ENCODE peak calls at places on chromosomes 2 and 18, in seven cellular contexts. One of them, this sample, is unnamed.

GRCh38 chr2:56132138-56132537 is 51.7 kb upstream of the CCDC85A start:
- DNase-seq in CD8-positive, alpha-beta T cell: no peak
- DNase-seq in endothelial cell: no peak
- DNase-seq in GM20000: peak; percentile 17
- DNase-seq in astrocyte of the spinal cord: peak; percentile 52
- DNase-seq in GM12865: peak; percentile 31
- DNase-seq in GM12878: no peak
- DNase-seq in this sample: no peak

GRCh38 chr2:111032721-111033532 is 87.8 kb upstream of the BCL2L11 start:
- DNase-seq in CD8-positive, alpha-beta T cell: no peak
- DNase-seq in endothelial cell: no peak
- DNase-seq in GM20000: no peak
- DNase-seq in astrocyte of the spinal cord: no peak
- DNase-seq in GM12865: peak; percentile 28
- DNase-seq in GM12878: no peak
- DNase-seq in this sample: no peak

GRCh38 chr2:232666051-232666805 is 30.9 kb upstream of the GIGYF2 start:
- DNase-seq in CD8-positive, alpha-beta T cell: no peak
- DNase-seq in endothelial cell: no peak
- DNase-seq in GM20000: no peak
- DNase-seq in astrocyte of the spinal cord: no peak
- DNase-seq in GM12865: no peak
- DNase-seq in GM12878: no peak
- DNase-seq in this sample: no peak

GRCh38 chr2:226208726-226209125 is 590.9 kb downstream of the IRS1 start:
- DNase-seq in CD8-positive, alpha-beta T cell: no peak
- DNase-seq in endothelial cell: no peak
- DNase-seq in GM20000: no peak
- DNase-seq in astrocyte of the spinal cord: peak; percentile 52
- DNase-seq in GM12865: no peak
- DNase-seq in GM12878: no peak
- DNase-seq in this sample: no peak

GRCh38 chr18:76621782-76622495 is 126.9 kb upstream of the ZNF516 start:
- DNase-seq in CD8-positive, alpha-beta T cell: no peak
- DNase-seq in endothelial cell: no peak
- DNase-seq in GM20000: no peak
- DNase-seq in astrocyte of the spinal cord: peak; percentile 31
- DNase-seq in GM12865: no peak
- DNase-seq in GM12878: no peak
- DNase-seq in this sample: no peak

GRCh38 chr2:68710336-68710735 is 24.3 kb upstream of the ARHGAP25 start:
- DNase-seq in CD8-positive, alpha-beta T cell: no peak
- DNase-seq in endothelial cell: no peak
- DNase-seq in GM20000: no peak
- DNase-seq in astrocyte of the spinal cord: no peak
- DNase-seq in GM12865: no peak
- DNase-seq in GM12878: no peak
- DNase-seq in this sample: no peak

GRCh38 chr18:38033282-38033681 is 467.7 kb upstream of the CELF4 start:
- DNase-seq in CD8-positive, alpha-beta T cell: no peak
- DNase-seq in endothelial cell: no peak
- DNase-seq in GM20000: no peak
- DNase-seq in astrocyte of the spinal cord: peak; percentile 1
- DNase-seq in GM12865: no peak
- DNase-seq in GM12878: no peak
- DNase-seq in this sample: no peak

GRCh38 chr2:196586511-196586991 is 53.0 kb upstream of the CCDC150 start:
- DNase-seq in CD8-positive, alpha-beta T cell: no peak
- DNase-seq in endothelial cell: no peak
- DNase-seq in GM20000: no peak
- DNase-seq in astrocyte of the spinal cord: peak; percentile 91
- DNase-seq in GM12865: no peak
- DNase-seq in GM12878: no peak
- DNase-seq in this sample: no peak

GRCh38 chr2:163664610-163665009 is 71.2 kb downstream of the FIGN start:
- DNase-seq in CD8-positive, alpha-beta T cell: no peak
- DNase-seq in endothelial cell: no peak
- DNase-seq in GM20000: no peak
- DNase-seq in astrocyte of the spinal cord: peak; percentile 78
- DNase-seq in GM12865: no peak
- DNase-seq in GM12878: no peak
- DNase-seq in this sample: no peak

GRCh38 chr18:75247601-75248421 is 37.2 kb downstream of the TSHZ1 start:
- DNase-seq in CD8-positive, alpha-beta T cell: no peak
- DNase-seq in endothelial cell: no peak
- DNase-seq in GM20000: peak; percentile 48
- DNase-seq in astrocyte of the spinal cord: peak; percentile 86
- DNase-seq in GM12865: peak; percentile 28
- DNase-seq in GM12878: no peak
- DNase-seq in this sample: no peak

GRCh38 chr2:195566201-195566600 is 90.8 kb upstream of the SLC39A10 start:
- DNase-seq in CD8-positive, alpha-beta T cell: no peak
- DNase-seq in endothelial cell: no peak
- DNase-seq in GM20000: no peak
- DNase-seq in astrocyte of the spinal cord: no peak
- DNase-seq in GM12865: no peak
- DNase-seq in GM12878: no peak
- DNase-seq in this sample: no peak

GRCh38 chr2:102839668-102840388 is 78.0 kb downstream of the TMEM182 start:
- DNase-seq in CD8-positive, alpha-beta T cell: peak; percentile 8
- DNase-seq in endothelial cell: peak; percentile 54
- DNase-seq in GM20000: peak; percentile 33
- DNase-seq in astrocyte of the spinal cord: peak; percentile 49
- DNase-seq in GM12865: peak; percentile 32
- DNase-seq in GM12878: peak; percentile 3
- DNase-seq in this sample: no peak

GRCh38 chr18:59561596-59561995 is 135.6 kb downstream of the CCBE1 start:
- DNase-seq in CD8-positive, alpha-beta T cell: no peak
- DNase-seq in endothelial cell: no peak
- DNase-seq in GM20000: no peak
- DNase-seq in astrocyte of the spinal cord: no peak
- DNase-seq in GM12865: no peak
- DNase-seq in GM12878: no peak
- DNase-seq in this sample: no peak

GRCh38 chr18:35497006-35497333 is 790 bp downstream of the INO80C start:
- DNase-seq in CD8-positive, alpha-beta T cell: no peak
- DNase-seq in endothelial cell: no peak
- DNase-seq in GM20000: no peak
- DNase-seq in astrocyte of the spinal cord: peak; percentile 66
- DNase-seq in GM12865: no peak
- DNase-seq in GM12878: no peak
- DNase-seq in this sample: no peak

GRCh38 chr2:167964650-167965404 is 282.6 kb downstream of the STK39 start:
- DNase-seq in CD8-positive, alpha-beta T cell: no peak
- DNase-seq in endothelial cell: no peak
- DNase-seq in GM20000: no peak
- DNase-seq in astrocyte of the spinal cord: peak; percentile 10
- DNase-seq in GM12865: no peak
- DNase-seq in GM12878: no peak
- DNase-seq in this sample: no peak

GRCh38 chr2:71277536-71278103 is 50.7 kb upstream of the PAIP2B start:
- DNase-seq in CD8-positive, alpha-beta T cell: no peak
- DNase-seq in endothelial cell: peak; percentile 64
- DNase-seq in GM20000: peak; percentile 52
- DNase-seq in astrocyte of the spinal cord: peak; percentile 8
- DNase-seq in GM12865: peak; percentile 6
- DNase-seq in GM12878: no peak
- DNase-seq in this sample: no peak

GRCh38 chr2:162382283-162382682 is 38.4 kb downstream of the GCA start:
- DNase-seq in CD8-positive, alpha-beta T cell: no peak
- DNase-seq in endothelial cell: no peak
- DNase-seq in GM20000: no peak
- DNase-seq in astrocyte of the spinal cord: peak; percentile 41
- DNase-seq in GM12865: no peak
- DNase-seq in GM12878: no peak
- DNase-seq in this sample: no peak

GRCh38 chr2:205405194-205405593 is 277.1 kb upstream of the NRP2 start:
- DNase-seq in CD8-positive, alpha-beta T cell: no peak
- DNase-seq in endothelial cell: no peak
- DNase-seq in GM20000: no peak
- DNase-seq in astrocyte of the spinal cord: peak; percentile 31
- DNase-seq in GM12865: no peak
- DNase-seq in GM12878: no peak
- DNase-seq in this sample: no peak

GRCh38 chr2:239544141-239544800 is 143.5 kb upstream of the HDAC4 start:
- DNase-seq in CD8-positive, alpha-beta T cell: no peak
- DNase-seq in endothelial cell: no peak
- DNase-seq in GM20000: no peak
- DNase-seq in astrocyte of the spinal cord: peak; percentile 7
- DNase-seq in GM12865: no peak
- DNase-seq in GM12878: no peak
- DNase-seq in this sample: peak; percentile 27

GRCh38 chr2:176516051-176516601 is 246.9 kb downstream of the MTX2 start:
- DNase-seq in CD8-positive, alpha-beta T cell: no peak
- DNase-seq in endothelial cell: peak; percentile 50
- DNase-seq in GM20000: no peak
- DNase-seq in astrocyte of the spinal cord: no peak
- DNase-seq in GM12865: no peak
- DNase-seq in GM12878: no peak
- DNase-seq in this sample: no peak

GRCh38 chr2:20540587-20541304 is 93.9 kb downstream of the RHOB start:
- DNase-seq in CD8-positive, alpha-beta T cell: no peak
- DNase-seq in endothelial cell: no peak
- DNase-seq in GM20000: no peak
- DNase-seq in astrocyte of the spinal cord: no peak
- DNase-seq in GM12865: no peak
- DNase-seq in GM12878: no peak
- DNase-seq in this sample: no peak

GRCh38 chr2:174145827-174146226 is 102.5 kb downstream of the OLA1 start:
- DNase-seq in CD8-positive, alpha-beta T cell: no peak
- DNase-seq in endothelial cell: no peak
- DNase-seq in GM20000: no peak
- DNase-seq in astrocyte of the spinal cord: no peak
- DNase-seq in GM12865: peak; percentile 6
- DNase-seq in GM12878: no peak
- DNase-seq in this sample: no peak

GRCh38 chr18:67417864-67418523 is 98.5 kb downstream of the DSEL start:
- DNase-seq in CD8-positive, alpha-beta T cell: no peak
- DNase-seq in endothelial cell: no peak
- DNase-seq in GM20000: peak; percentile 17
- DNase-seq in astrocyte of the spinal cord: peak; percentile 54
- DNase-seq in GM12865: peak; percentile 30
- DNase-seq in GM12878: peak; percentile 5
- DNase-seq in this sample: no peak

GRCh38 chr18:61348230-61348629 is 15.0 kb downstream of the CDH20 start:
- DNase-seq in CD8-positive, alpha-beta T cell: no peak
- DNase-seq in endothelial cell: no peak
- DNase-seq in GM20000: no peak
- DNase-seq in astrocyte of the spinal cord: no peak
- DNase-seq in GM12865: no peak
- DNase-seq in GM12878: no peak
- DNase-seq in this sample: no peak

GRCh38 chr2:73925033-73925704 is 1.5 kb upstream of the DGUOK start:
- DNase-seq in CD8-positive, alpha-beta T cell: no peak
- DNase-seq in endothelial cell: no peak
- DNase-seq in GM20000: no peak
- DNase-seq in astrocyte of the spinal cord: no peak
- DNase-seq in GM12865: no peak
- DNase-seq in GM12878: no peak
- DNase-seq in this sample: no peak

GRCh38 chr2:172745636-172746035 is 10.0 kb downstream of the RAPGEF4 start:
- DNase-seq in CD8-positive, alpha-beta T cell: no peak
- DNase-seq in endothelial cell: no peak
- DNase-seq in GM20000: no peak
- DNase-seq in astrocyte of the spinal cord: peak; percentile 62
- DNase-seq in GM12865: no peak
- DNase-seq in GM12878: no peak
- DNase-seq in this sample: no peak

GRCh38 chr2:52810460-52810859 is 957.1 kb upstream of the CHAC2 start:
- DNase-seq in CD8-positive, alpha-beta T cell: no peak
- DNase-seq in endothelial cell: no peak
- DNase-seq in GM20000: peak; percentile 7
- DNase-seq in astrocyte of the spinal cord: peak; percentile 45
- DNase-seq in GM12865: peak; percentile 5
- DNase-seq in GM12878: no peak
- DNase-seq in this sample: no peak

DNA sequence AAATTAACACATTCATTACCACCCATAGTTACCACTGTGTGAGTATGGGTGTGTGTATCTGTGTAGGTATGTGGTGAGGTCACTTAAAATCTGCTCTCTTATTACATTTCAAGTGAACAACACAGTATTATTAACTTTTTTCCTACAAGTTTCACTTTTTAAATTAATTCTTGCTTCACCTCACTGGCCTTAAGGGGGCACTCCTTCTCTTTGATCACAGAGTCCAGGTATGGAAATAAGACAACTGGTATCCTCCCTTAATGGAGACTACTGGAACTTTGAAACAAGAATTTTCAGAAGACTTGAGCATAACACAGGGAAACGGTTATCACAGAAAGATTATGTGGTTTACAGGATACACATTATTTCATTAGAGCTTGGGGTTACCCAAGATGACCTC is 255.8 kb downstream of the ASXL3 start:
- DNase-seq in CD8-positive, alpha-beta T cell: no peak
- DNase-seq in endothelial cell: no peak
- DNase-seq in GM20000: no peak
- DNase-seq in astrocyte of the spinal cord: peak; percentile 6
- DNase-seq in GM12865: peak; percentile 37
- DNase-seq in GM12878: no peak
- DNase-seq in this sample: no peak
- TF ChIP-seq CTCF in CD8-positive, alpha-beta T cell: no peak
- TF ChIP-seq CTCF in endothelial cell: no peak
- TF ChIP-seq CTCF in GM20000: no peak
- TF ChIP-seq CTCF in astrocyte of the spinal cord: peak; percentile 15
- TF ChIP-seq CTCF in GM12865: peak; percentile 7
- TF ChIP-seq CTCF in GM12878: no peak
- TF ChIP-seq CTCF in this sample: peak; percentile 50

GRCh38 chr2:235551965-235552364 is 58.1 kb downstream of the AGAP1 start:
- DNase-seq in CD8-positive, alpha-beta T cell: no peak
- DNase-seq in endothelial cell: peak; percentile 57
- DNase-seq in GM20000: no peak
- DNase-seq in astrocyte of the spinal cord: peak; percentile 56
- DNase-seq in GM12865: peak; percentile 8
- DNase-seq in GM12878: no peak
- DNase-seq in this sample: peak; percentile 68
- TF ChIP-seq CTCF in CD8-positive, alpha-beta T cell: no peak
- TF ChIP-seq CTCF in endothelial cell: peak; percentile 46
- TF ChIP-seq CTCF in GM20000: no peak
- TF ChIP-seq CTCF in astrocyte of the spinal cord: peak; percentile 74
- TF ChIP-seq CTCF in GM12865: no peak
- TF ChIP-seq CTCF in GM12878: no peak
- TF ChIP-seq CTCF in this sample: peak; percentile 74

DNA sequence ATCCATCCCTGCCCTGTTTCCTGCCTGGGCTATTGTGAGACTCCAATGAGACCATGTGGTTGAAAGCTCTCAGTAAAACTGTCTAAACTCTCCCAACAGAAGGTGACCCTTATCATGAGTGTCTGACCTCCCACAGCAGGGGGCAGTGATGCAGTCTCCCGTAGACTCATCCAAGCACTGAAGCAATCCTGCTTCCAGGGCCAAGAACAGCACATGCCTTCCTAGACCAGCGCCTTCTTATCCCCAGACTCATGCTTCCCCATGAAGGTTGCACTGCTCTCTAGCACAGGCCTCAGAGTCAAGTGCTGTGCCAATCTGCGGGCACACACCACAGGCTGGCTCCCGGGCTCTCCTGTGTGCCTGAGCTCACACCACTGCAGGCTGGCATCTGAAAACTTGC is 112.3 kb downstream of the TNS1 start:
- DNase-seq in CD8-positive, alpha-beta T cell: no peak
- DNase-seq in endothelial cell: peak; percentile 51
- DNase-seq in GM20000: no peak
- DNase-seq in astrocyte of the spinal cord: peak; percentile 96
- DNase-seq in GM12865: no peak
- DNase-seq in GM12878: no peak
- DNase-seq in this sample: no peak
- TF ChIP-seq CTCF in CD8-positive, alpha-beta T cell: no peak
- TF ChIP-seq CTCF in endothelial cell: no peak
- TF ChIP-seq CTCF in GM20000: no peak
- TF ChIP-seq CTCF in astrocyte of the spinal cord: peak; percentile 18
- TF ChIP-seq CTCF in GM12865: no peak
- TF ChIP-seq CTCF in GM12878: no peak
- TF ChIP-seq CTCF in this sample: peak; percentile 57

GRCh38 chr2:10094271-10094814 is 14.1 kb upstream of the CYS1 start:
- DNase-seq in CD8-positive, alpha-beta T cell: no peak
- DNase-seq in endothelial cell: no peak
- DNase-seq in GM20000: no peak
- DNase-seq in astrocyte of the spinal cord: no peak
- DNase-seq in GM12865: no peak
- DNase-seq in GM12878: no peak
- DNase-seq in this sample: no peak
- TF ChIP-seq CTCF in CD8-positive, alpha-beta T cell: no peak
- TF ChIP-seq CTCF in endothelial cell: no peak
- TF ChIP-seq CTCF in GM20000: no peak
- TF ChIP-seq CTCF in astrocyte of the spinal cord: no peak
- TF ChIP-seq CTCF in GM12865: no peak
- TF ChIP-seq CTCF in GM12878: no peak
- TF ChIP-seq CTCF in this sample: no peak